ENCODE peak calls at places on chromosome 12, in ten cellular contexts. S is astrocyte of the spinal cord, O is transverse colon, C is cardiac muscle cell, R is tibial nerve, P is psoas muscle, X is coronary artery, E is fibroblast of the aortic adventitia, V is aorta, N is AG09309. J is an unnamed sample.
A peak's percentile ranks its signal among the peaks of the same experiment; 100 is the strongest.

GRCh38 chr12:124929649-124930419 is 15.4 kb upstream of the UBC start:
- DNase-seq in X (no peak), P (no peak), V (peak; percentile 8), E (no peak), C (no peak), R (no peak), N (no peak), O (no peak), S (no peak), J (no peak)

GRCh38 chr12:67630373-67631088 is 18.0 kb upstream of the DYRK2 start:
- DNase-seq in N (no peak), V (no peak), O (peak; percentile 69), X (no peak), C (peak; percentile 29), E (no peak), R (no peak), S (peak; percentile 13), P (peak; percentile 52), J (no peak)

GRCh38 chr12:83664650-83665049 is 977.9 kb downstream of the TMTC2 start:
- DNase-seq in S (no peak), N (no peak), P (no peak), X (no peak), E (no peak), R (no peak), C (no peak), O (no peak), V (no peak), J (no peak)

GRCh38 chr12:27999521-27999920 is 27.0 kb upstream of the PTHLH start:
- DNase-seq in S (peak; percentile 57), V (no peak), P (no peak), R (no peak), C (peak; percentile 51), N (peak; percentile 87), X (no peak), E (peak; percentile 81), O (no peak), J (no peak)

GRCh38 chr12:39872425-39872824 is 233.5 kb downstream of the SLC2A13 start:
- DNase-seq in R (no peak), V (no peak), N (no peak), E (peak; percentile 65), P (no peak), X (no peak), S (no peak), C (no peak), O (no peak), J (no peak)

GRCh38 chr12:39605996-39606395 is 13.6 kb downstream of the ABCD2 start:
- DNase-seq in E (no peak), V (no peak), R (no peak), C (peak; percentile 55), S (peak; percentile 62), P (no peak), N (no peak), X (no peak), O (no peak), J (peak; percentile 65)

GRCh38 chr12:92094751-92095161 is 50.9 kb downstream of the BTG1 start:
- DNase-seq in X (no peak), P (no peak), E (peak; percentile 58), N (no peak), S (peak; percentile 45), R (no peak), C (peak; percentile 33), V (no peak), O (no peak), J (no peak)

GRCh38 chr12:93682846-93683261 is 5.7 kb downstream of the CRADD start:
- DNase-seq in C (no peak), O (no peak), E (no peak), X (no peak), S (no peak), N (no peak), P (peak; percentile 51), V (no peak), R (no peak), J (no peak)

GRCh38 chr12:13173537-13173936 is 23.0 kb upstream of the EMP1 start:
- DNase-seq in E (peak; percentile 92), C (peak; percentile 87), N (peak; percentile 83), R (peak; percentile 62), S (peak; percentile 95), V (peak; percentile 83), P (peak; percentile 75), X (peak; percentile 83), O (peak; percentile 41), J (peak; percentile 81)

GRCh38 chr12:7935773-7936581 is at the start of gene SLC2A3:
- DNase-seq in C (peak; percentile 95), V (no peak), X (peak; percentile 87), E (peak; percentile 97), P (peak; percentile 55), R (peak; percentile 53), O (peak; percentile 53), N (peak; percentile 83), S (peak; percentile 96), J (peak; percentile 87)

GRCh38 chr12:47795814-47796411 is 22.9 kb downstream of the SLC48A1 start:
- DNase-seq in P (no peak), V (no peak), R (no peak), N (no peak), E (no peak), C (no peak), S (no peak), O (no peak), X (no peak), J (no peak)

GRCh38 chr12:52517888-52518287 is 2.3 kb downstream of the KRT5 start:
- DNase-seq in E (no peak), S (no peak), P (no peak), C (no peak), V (no peak), X (no peak), O (no peak), R (no peak), N (no peak), J (no peak)

GRCh38 chr12:87305481-87305880 is 723.7 kb downstream of the C12orf50 start:
- DNase-seq in N (no peak), R (no peak), X (no peak), P (no peak), C (no peak), O (no peak), V (no peak), E (peak; percentile 34), S (peak; percentile 35), J (no peak)

DNA sequence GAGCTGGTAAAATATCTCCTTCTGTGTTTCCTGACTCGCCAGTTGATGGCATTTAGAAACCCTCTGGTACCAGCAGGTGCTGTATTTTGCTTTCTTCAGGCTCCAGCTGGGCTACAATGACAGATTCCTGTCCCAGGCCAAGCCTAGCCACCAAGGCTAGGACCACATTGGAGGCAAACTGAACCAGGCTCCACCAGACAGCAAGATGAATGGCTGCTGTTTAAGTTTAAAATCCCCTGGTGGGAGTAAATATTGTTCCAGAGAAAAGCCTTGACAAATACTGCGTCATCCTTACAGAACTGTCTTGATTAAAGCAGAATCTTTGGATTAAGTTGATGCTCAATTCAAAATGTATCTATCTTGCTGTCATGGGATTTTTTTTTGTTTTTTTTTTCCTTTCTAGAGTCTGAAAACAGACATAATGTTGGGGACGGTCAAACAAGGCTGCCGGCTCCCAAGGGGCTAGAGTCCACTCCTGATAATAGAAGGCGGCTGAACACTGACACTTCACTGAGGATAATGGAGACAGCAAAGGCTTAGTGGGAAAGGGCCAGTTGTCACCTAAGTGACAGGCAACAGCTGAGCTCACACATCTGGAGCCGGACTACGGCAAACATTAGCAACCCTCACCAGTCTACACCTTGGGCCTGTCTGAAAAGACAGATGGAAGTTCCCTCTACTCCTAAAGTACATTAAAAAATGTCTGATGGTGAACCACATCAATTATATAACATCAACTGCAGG is 1.8 kb downstream of the PRICKLE1 start:
- DNase-seq in E (peak; percentile 47), O (no peak), R (no peak), X (no peak), C (peak; percentile 36), S (no peak), P (no peak), V (no peak), N (no peak), J (no peak)
- H3K4me3 ChIP-seq in E (peak overlapping the region; percentile 86), O (no peak overlapping the region), R (peak overlapping the region; percentile 93), X (peak overlapping the region; percentile 86), C (peak overlapping the region; percentile 87), S (peak overlapping the region; percentile 93), P (peak overlapping the region; percentile 92), V (peak overlapping the region; percentile 63), N (peak overlapping the region; percentile 91), J (peak overlapping the region; percentile 98)

GRCh38 chr12:128337456-128338160 is 70.6 kb downstream of the TMEM132C start:
- DNase-seq in P (no peak), O (no peak), V (no peak), X (no peak), C (no peak), R (no peak), N (no peak), E (no peak), S (no peak), J (no peak)
- H3K4me3 ChIP-seq in P (no peak overlapping the region), O (no peak overlapping the region), V (no peak overlapping the region), X (no peak overlapping the region), C (no peak overlapping the region), R (no peak overlapping the region), N (no peak overlapping the region), E (no peak overlapping the region), S (no peak overlapping the region), J (no peak overlapping the region)

GRCh38 chr12:10716277-10716676 is 6.8 kb downstream of the YBX3 start:
- DNase-seq in P (no peak), E (no peak), R (no peak), O (no peak), N (no peak), S (no peak), C (no peak), V (no peak), X (no peak), J (no peak)
- H3K4me3 ChIP-seq in P (peak overlapping the region; percentile 94), E (peak overlapping the region; percentile 39), R (no peak overlapping the region), O (no peak overlapping the region), N (peak overlapping the region; percentile 5), S (no peak overlapping the region), C (no peak overlapping the region), V (no peak overlapping the region), X (peak overlapping the region; percentile 13), J (peak overlapping the region; percentile 18)

GRCh38 chr12:401235-402126 is at the start of gene CCDC77:
- DNase-seq in O (peak; percentile 93), S (peak; percentile 90), P (peak; percentile 94), C (peak; percentile 94), X (peak; percentile 94), V (peak; percentile 94), N (peak; percentile 47), E (peak; percentile 91), R (peak; percentile 78), J (peak; percentile 79)

GRCh38 chr12:400828-401227 is 616 bp upstream of the CCDC77 start:
- DNase-seq in N (no peak), V (no peak), R (no peak), S (no peak), X (no peak), O (no peak), P (no peak), E (no peak), C (no peak), J (no peak)

GRCh38 chr12:402127-402456 is 648 bp downstream of the CCDC77 start:
- DNase-seq in C (peak; percentile 45), X (no peak), O (no peak), V (no peak), E (peak; percentile 51), N (no peak), R (no peak), S (peak; percentile 51), P (no peak), J (no peak)
- H3K4me3 ChIP-seq in C (peak overlapping the region; percentile 79), X (peak overlapping the region; percentile 76), O (peak overlapping the region; percentile 34), V (peak overlapping the region; percentile 57), E (peak overlapping the region; percentile 98), N (peak overlapping the region; percentile 79), R (peak overlapping the region; percentile 39), S (peak overlapping the region; percentile 92), P (peak overlapping the region; percentile 85), J (peak overlapping the region; percentile 52)